ENCODE peak calls at places on chromosomes 4 and X, in four cellular contexts. One of them, this sample, is unnamed.

GRCh38 chr4:70559216-70559830 is 32.7 kb upstream of the AMBN start:
- DNase-seq in aorta: no peak
- DNase-seq in astrocyte of the cerebellum: peak; percentile 23
- DNase-seq in pancreas: no peak
- DNase-seq in this sample: no peak

GRCh38 chrX:115630204-115630603 is 69.2 kb downstream of the PLS3 start:
- DNase-seq in pancreas: no peak
- DNase-seq in aorta: no peak
- DNase-seq in astrocyte of the cerebellum: no peak
- DNase-seq in this sample: no peak

GRCh38 chrX:121649414-121649813 is 602.0 kb downstream of the GLUD2 start:
- DNase-seq in astrocyte of the cerebellum: no peak
- DNase-seq in aorta: no peak
- DNase-seq in pancreas: no peak
- DNase-seq in this sample: no peak

GRCh38 chrX:11462136-11462535 is 168.9 kb downstream of the AMELX start:
- DNase-seq in aorta: no peak
- DNase-seq in astrocyte of the cerebellum: no peak
- DNase-seq in pancreas: no peak
- DNase-seq in this sample: peak; percentile 52

GRCh38 chr4:78954048-78954666 is 14.9 kb upstream of the PAQR3 start:
- DNase-seq in astrocyte of the cerebellum: no peak
- DNase-seq in aorta: no peak
- DNase-seq in pancreas: no peak
- DNase-seq in this sample: no peak

GRCh38 chr4:81738891-81739290 is 267.2 kb upstream of the RASGEF1B start:
- DNase-seq in aorta: no peak
- DNase-seq in pancreas: no peak
- DNase-seq in astrocyte of the cerebellum: no peak
- DNase-seq in this sample: no peak

GRCh38 chr4:129583868-129584267 is 487.9 kb downstream of the C4orf33 start:
- DNase-seq in pancreas: no peak
- DNase-seq in astrocyte of the cerebellum: no peak
- DNase-seq in aorta: no peak
- DNase-seq in this sample: peak; percentile 87

GRCh38 chr4:185352741-185353140 is 43.0 kb downstream of the LRP2BP start:
- DNase-seq in aorta: no peak
- DNase-seq in astrocyte of the cerebellum: no peak
- DNase-seq in pancreas: no peak
- DNase-seq in this sample: no peak

GRCh38 chrX:134649770-134650169 is 8.5 kb downstream of the PLAC1 start:
- DNase-seq in astrocyte of the cerebellum: no peak
- DNase-seq in pancreas: no peak
- DNase-seq in aorta: no peak
- DNase-seq in this sample: no peak

GRCh38 chrX:8033175-8033574 is 106.0 kb upstream of the PNPLA4 start:
- DNase-seq in aorta: no peak
- DNase-seq in astrocyte of the cerebellum: no peak
- DNase-seq in pancreas: no peak
- DNase-seq in this sample: no peak

GRCh38 chr4:24363751-24364150 is 220.6 kb downstream of the DHX15 start:
- DNase-seq in aorta: no peak
- DNase-seq in astrocyte of the cerebellum: no peak
- DNase-seq in pancreas: no peak
- DNase-seq in this sample: no peak

GRCh38 chrX:119943185-119943988 is at the start of gene NKAP:
- DNase-seq in pancreas: peak; percentile 62
- DNase-seq in astrocyte of the cerebellum: peak; percentile 87
- DNase-seq in aorta: peak; percentile 85
- DNase-seq in this sample: peak; percentile 83

GRCh38 chrX:78886550-78886949 is 58.6 kb upstream of the P2RY10 start:
- DNase-seq in astrocyte of the cerebellum: peak; percentile 0
- DNase-seq in aorta: no peak
- DNase-seq in pancreas: no peak
- DNase-seq in this sample: no peak

GRCh38 chrX:117510453-117510852 is 606.2 kb downstream of the KLHL13 start:
- DNase-seq in astrocyte of the cerebellum: no peak
- DNase-seq in pancreas: no peak
- DNase-seq in aorta: no peak
- DNase-seq in this sample: no peak

GRCh38 chr4:124325676-124326075 is 386.9 kb downstream of the ANKRD50 start:
- DNase-seq in astrocyte of the cerebellum: no peak
- DNase-seq in aorta: no peak
- DNase-seq in pancreas: no peak
- DNase-seq in this sample: no peak

GRCh38 chr4:40363382-40363920 is 28.3 kb downstream of the CHRNA9 start:
- DNase-seq in aorta: no peak
- DNase-seq in pancreas: peak; percentile 42
- DNase-seq in astrocyte of the cerebellum: no peak
- DNase-seq in this sample: no peak

GRCh38 chrX:68428431-68428830 is 4.9 kb downstream of the OPHN1 start:
- DNase-seq in astrocyte of the cerebellum: peak; percentile 12
- DNase-seq in aorta: no peak
- DNase-seq in pancreas: no peak
- DNase-seq in this sample: no peak

GRCh38 chr4:106096454-106096853 is 201.2 kb downstream of the NPNT start:
- DNase-seq in aorta: no peak
- DNase-seq in astrocyte of the cerebellum: no peak
- DNase-seq in pancreas: no peak
- DNase-seq in this sample: no peak

GRCh38 chrX:109848451-109849050 is 115.5 kb upstream of the ACSL4 start:
- DNase-seq in astrocyte of the cerebellum: no peak
- DNase-seq in pancreas: no peak
- DNase-seq in aorta: no peak
- DNase-seq in this sample: no peak

GRCh38 chrX:28609917-28610613 is 22.8 kb downstream of the IL1RAPL1 start:
- DNase-seq in aorta: no peak
- DNase-seq in pancreas: no peak
- DNase-seq in astrocyte of the cerebellum: no peak
- DNase-seq in this sample: no peak

GRCh38 chr4:187167126-187167525 is 443.5 kb upstream of the FAT1 start:
- DNase-seq in aorta: no peak
- DNase-seq in astrocyte of the cerebellum: no peak
- DNase-seq in pancreas: no peak
- DNase-seq in this sample: no peak

GRCh38 chrX:38192007-38192625 is 28.6 kb downstream of the SRPX start:
- DNase-seq in astrocyte of the cerebellum: no peak
- DNase-seq in aorta: no peak
- DNase-seq in pancreas: peak; percentile 17
- DNase-seq in this sample: no peak

GRCh38 chr4:168674077-168674747 is 177.4 kb downstream of the PALLD start:
- DNase-seq in aorta: no peak
- DNase-seq in astrocyte of the cerebellum: no peak
- DNase-seq in pancreas: no peak
- DNase-seq in this sample: peak; percentile 48

GRCh38 chr4:138996090-138996489 is 19.5 kb upstream of the NOCT start:
- DNase-seq in aorta: no peak
- DNase-seq in astrocyte of the cerebellum: no peak
- DNase-seq in pancreas: no peak
- DNase-seq in this sample: no peak

GRCh38 chrX:34654939-34655338 is 2.1 kb downstream of the TMEM47 start:
- DNase-seq in pancreas: no peak
- DNase-seq in aorta: no peak
- DNase-seq in astrocyte of the cerebellum: no peak
- DNase-seq in this sample: no peak

GRCh38 chrX:34655496-34656258 is 1.4 kb downstream of the TMEM47 start:
- DNase-seq in astrocyte of the cerebellum: no peak
- DNase-seq in aorta: no peak
- DNase-seq in pancreas: no peak
- DNase-seq in this sample: no peak

GRCh38 chrX:34656467-34656841 is 631 bp downstream of the TMEM47 start:
- DNase-seq in aorta: peak; percentile 51
- DNase-seq in astrocyte of the cerebellum: no peak
- DNase-seq in pancreas: peak; percentile 24
- DNase-seq in this sample: no peak

GRCh38 chrX:34658316-34658715 is 1.2 kb upstream of the TMEM47 start:
- DNase-seq in aorta: no peak
- DNase-seq in astrocyte of the cerebellum: no peak
- DNase-seq in pancreas: no peak
- DNase-seq in this sample: no peak

GRCh38 chrX:34656842-34657780 is at the start of gene TMEM47:
- DNase-seq in astrocyte of the cerebellum: no peak
- DNase-seq in pancreas: peak; percentile 78
- DNase-seq in aorta: peak; percentile 80
- DNase-seq in this sample: peak; percentile 33
- H3K4me3 ChIP-seq in astrocyte of the cerebellum: peak within 1 kb of the TSS; percentile 50
- H3K4me3 ChIP-seq in pancreas: peak within 1 kb of the TSS; percentile 49
- H3K4me3 ChIP-seq in aorta: peak within 1 kb of the TSS; percentile 92
- H3K4me3 ChIP-seq in this sample: peak within 1 kb of the TSS; percentile 62

GRCh38 chr4:160318567-160319220 is 1215.8 kb downstream of the RAPGEF2 start:
- DNase-seq in aorta: no peak
- DNase-seq in pancreas: no peak
- DNase-seq in astrocyte of the cerebellum: peak; percentile 79
- DNase-seq in this sample: no peak

GRCh38 chr4:160319868-160320260 is 1217.0 kb downstream of the RAPGEF2 start:
- DNase-seq in astrocyte of the cerebellum: no peak
- DNase-seq in aorta: no peak
- DNase-seq in pancreas: no peak
- DNase-seq in this sample: no peak

GRCh38 chr4:160316036-160316435 is 1213.2 kb downstream of the RAPGEF2 start:
- DNase-seq in astrocyte of the cerebellum: peak; percentile 49
- DNase-seq in pancreas: no peak
- DNase-seq in aorta: no peak
- DNase-seq in this sample: no peak

DNA sequence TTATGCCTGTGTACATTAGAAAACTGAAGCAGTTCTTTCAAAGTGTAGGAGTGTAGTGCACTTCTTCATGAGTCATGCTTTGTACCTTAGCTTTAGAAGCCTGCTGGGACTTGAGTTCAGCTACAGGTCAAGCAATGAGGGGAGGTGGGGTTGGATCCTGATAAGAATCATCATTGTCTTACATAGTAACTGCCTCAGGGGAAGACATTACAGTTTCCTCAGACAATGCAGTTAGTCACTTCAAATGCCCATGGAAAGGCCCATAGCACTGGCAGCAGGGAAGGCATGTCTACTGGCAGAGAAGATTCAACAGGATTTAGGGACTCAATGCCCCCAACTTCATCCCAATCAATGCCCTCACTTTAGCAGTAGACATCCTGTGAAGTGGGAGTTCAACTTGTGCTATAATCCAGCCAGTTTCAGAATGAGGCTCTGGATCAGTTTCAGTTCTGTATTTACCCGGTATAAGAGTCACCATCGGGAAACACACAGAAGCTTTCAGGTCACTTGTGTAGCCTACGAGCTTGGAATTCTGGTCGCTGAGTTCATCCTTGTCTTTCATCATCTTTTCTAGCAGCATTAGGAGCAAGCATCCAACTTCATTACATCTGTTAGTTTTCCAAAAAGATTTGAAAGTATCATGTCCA is 1216.5 kb downstream of the RAPGEF2 start:
- DNase-seq in aorta: no peak
- DNase-seq in pancreas: no peak
- DNase-seq in astrocyte of the cerebellum: peak; percentile 67
- DNase-seq in this sample: no peak
- H3K4me3 ChIP-seq in aorta: no peak overlapping the region
- H3K4me3 ChIP-seq in pancreas: no peak overlapping the region
- H3K4me3 ChIP-seq in astrocyte of the cerebellum: no peak overlapping the region
- H3K4me3 ChIP-seq in this sample: no peak overlapping the region

DNA sequence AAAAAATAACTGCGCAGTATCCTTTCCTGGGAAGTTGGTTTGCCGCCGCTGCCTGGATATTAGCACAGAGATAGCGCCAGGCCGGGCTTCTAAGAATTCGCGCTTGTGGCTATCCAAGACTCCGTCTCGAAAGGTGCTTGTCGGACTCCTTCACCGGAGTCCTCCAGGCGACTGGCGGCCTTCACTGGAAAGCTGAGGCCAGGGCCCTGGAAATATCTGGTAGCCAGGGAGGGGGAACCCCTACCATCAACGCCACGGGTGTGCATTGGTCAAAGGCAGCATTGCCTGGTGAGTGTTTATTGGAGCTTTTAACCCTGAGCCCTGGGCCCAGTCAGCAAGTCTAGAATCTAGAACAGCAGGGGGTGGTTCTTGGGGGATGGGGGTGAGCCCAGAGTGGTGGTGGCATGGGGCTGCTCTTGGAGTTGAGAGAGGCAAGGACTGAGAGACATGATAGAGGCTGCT is 567 bp upstream of the PIM2 start:
- DNase-seq in pancreas: peak; percentile 46
- DNase-seq in aorta: no peak
- DNase-seq in astrocyte of the cerebellum: no peak
- DNase-seq in this sample: no peak
- H3K4me3 ChIP-seq in pancreas: peak overlapping the region; percentile 49
- H3K4me3 ChIP-seq in aorta: no peak overlapping the region
- H3K4me3 ChIP-seq in astrocyte of the cerebellum: peak overlapping the region; percentile 58
- H3K4me3 ChIP-seq in this sample: peak overlapping the region; percentile 63

GRCh38 chrX:1231850-1232505 is 19.5 kb upstream of the CRLF2 start:
- DNase-seq in pancreas: no peak
- DNase-seq in aorta: no peak
- DNase-seq in astrocyte of the cerebellum: no peak
- DNase-seq in this sample: no peak
- H3K4me3 ChIP-seq in pancreas: no peak overlapping the region
- H3K4me3 ChIP-seq in aorta: no peak overlapping the region
- H3K4me3 ChIP-seq in astrocyte of the cerebellum: no peak overlapping the region
- H3K4me3 ChIP-seq in this sample: no peak overlapping the region

GRCh38 chr4:153537493-153537960 is 71.4 kb downstream of the TMEM131L start:
- DNase-seq in aorta: no peak
- DNase-seq in pancreas: no peak
- DNase-seq in astrocyte of the cerebellum: no peak
- DNase-seq in this sample: no peak

GRCh38 chr4:153532636-153533035 is 66.5 kb downstream of the TMEM131L start:
- DNase-seq in aorta: no peak
- DNase-seq in astrocyte of the cerebellum: no peak
- DNase-seq in pancreas: no peak
- DNase-seq in this sample: no peak

GRCh38 chr4:153535735-153536494 is 69.8 kb downstream of the TMEM131L start:
- DNase-seq in astrocyte of the cerebellum: no peak
- DNase-seq in aorta: no peak
- DNase-seq in pancreas: no peak
- DNase-seq in this sample: no peak

GRCh38 chr4:153533387-153533786 is 67.2 kb downstream of the TMEM131L start:
- DNase-seq in aorta: no peak
- DNase-seq in astrocyte of the cerebellum: no peak
- DNase-seq in pancreas: no peak
- DNase-seq in this sample: no peak

GRCh38 chr4:153534792-153535629 is 68.9 kb downstream of the TMEM131L start:
- DNase-seq in aorta: no peak
- DNase-seq in pancreas: no peak
- DNase-seq in astrocyte of the cerebellum: no peak
- DNase-seq in this sample: no peak
- H3K4me3 ChIP-seq in aorta: no peak overlapping the region
- H3K4me3 ChIP-seq in pancreas: no peak overlapping the region
- H3K4me3 ChIP-seq in astrocyte of the cerebellum: no peak overlapping the region
- H3K4me3 ChIP-seq in this sample: no peak overlapping the region

GRCh38 chr4:4457803-4458550 is 71.1 kb downstream of the NSG1 start:
- DNase-seq in aorta: no peak
- DNase-seq in pancreas: no peak
- DNase-seq in astrocyte of the cerebellum: peak; percentile 28
- DNase-seq in this sample: no peak
- H3K4me3 ChIP-seq in aorta: no peak overlapping the region
- H3K4me3 ChIP-seq in pancreas: no peak overlapping the region
- H3K4me3 ChIP-seq in astrocyte of the cerebellum: no peak overlapping the region
- H3K4me3 ChIP-seq in this sample: no peak overlapping the region

GRCh38 chrX:151184705-151185104 is 8.3 kb downstream of the GPR50 start:
- DNase-seq in aorta: no peak
- DNase-seq in astrocyte of the cerebellum: no peak
- DNase-seq in pancreas: no peak
- DNase-seq in this sample: no peak
- H3K4me3 ChIP-seq in aorta: no peak overlapping the region
- H3K4me3 ChIP-seq in astrocyte of the cerebellum: no peak overlapping the region
- H3K4me3 ChIP-seq in pancreas: no peak overlapping the region
- H3K4me3 ChIP-seq in this sample: no peak overlapping the region